ENCODE peak calls at places on chromosomes 3 and 15, in four cellular contexts. Q is GM12878, T is A549, W is HepG2. J is an unnamed sample.

GRCh38 chr3:39147374-39147709 is 6.0 kb downstream of the CSRNP1 start:
- DNase-seq in Q (no peak), T (no peak), W (no peak), J (no peak)

GRCh38 chr3:78919021-78919755 is 848.6 kb downstream of the ROBO1 start:
- DNase-seq in W (peak; percentile 73), T (peak; percentile 17), Q (peak; percentile 71), J (no peak)

GRCh38 chr15:51828621-51829359 is 663 bp upstream of the TMOD3 start:
- DNase-seq in Q (no peak), W (no peak), T (no peak), J (peak; percentile 70)

GRCh38 chr3:43709022-43709421 is 18.3 kb downstream of the ABHD5 start:
- DNase-seq in W (peak; percentile 63), T (no peak), Q (no peak), J (no peak)

GRCh38 chr3:157040456-157040855 is 119.5 kb downstream of the CCNL1 start:
- DNase-seq in W (no peak), T (no peak), Q (no peak), J (no peak)

GRCh38 chr3:72776-73175 is 123.8 kb upstream of the CHL1 start:
- DNase-seq in T (no peak), Q (no peak), W (no peak), J (no peak)

GRCh38 chr15:89187301-89187700 is 34.1 kb downstream of the RLBP1 start:
- DNase-seq in T (no peak), Q (no peak), W (no peak), J (no peak)

GRCh38 chr15:46956456-46956855 is 760.8 kb upstream of the SEMA6D start:
- DNase-seq in W (no peak), T (no peak), Q (no peak), J (no peak)

GRCh38 chr3:169998668-169999131 is 32.1 kb downstream of the SEC62 start:
- DNase-seq in W (peak; percentile 76), T (no peak), Q (no peak), J (no peak)

GRCh38 chr15:85865070-85865684 is 70.5 kb upstream of the KLHL25 start:
- DNase-seq in W (peak; percentile 11), T (peak; percentile 80), Q (no peak), J (peak; percentile 40)

GRCh38 chr3:61699622-61700021 is 138.3 kb downstream of the PTPRG start:
- DNase-seq in T (no peak), Q (no peak), W (no peak), J (no peak)

GRCh38 chr3:64681827-64682226 is 6.0 kb downstream of the ADAMTS9 start:
- DNase-seq in Q (no peak), W (no peak), T (no peak), J (no peak)
- H3K4me1 ChIP-seq in Q (no peaks in the 10 kb centered on the region), W (peaks cover 7% of the 10 kb centered on the region), T (peaks cover 3% of the 10 kb centered on the region), J (no peaks in the 10 kb centered on the region)

GRCh38 chr15:90619468-90619867 is 89.7 kb downstream of the CRTC3 start:
- DNase-seq in T (no peak), W (no peak), Q (no peak), J (no peak)
- TF ChIP-seq CHD4 in T (no peak), W (no peak), Q (no peak), J (no peak)

GRCh38 chr15:78206326-78207109 is 27.8 kb downstream of the ACSBG1 start:
- DNase-seq in T (no peak), W (no peak), Q (no peak), J (no peak)
- H3K4me1 ChIP-seq in T (peaks cover 9% of the 10 kb centered on the region), W (no peaks in the 10 kb centered on the region), Q (no peaks in the 10 kb centered on the region), J (peaks cover 4% of the 10 kb centered on the region)

DNA sequence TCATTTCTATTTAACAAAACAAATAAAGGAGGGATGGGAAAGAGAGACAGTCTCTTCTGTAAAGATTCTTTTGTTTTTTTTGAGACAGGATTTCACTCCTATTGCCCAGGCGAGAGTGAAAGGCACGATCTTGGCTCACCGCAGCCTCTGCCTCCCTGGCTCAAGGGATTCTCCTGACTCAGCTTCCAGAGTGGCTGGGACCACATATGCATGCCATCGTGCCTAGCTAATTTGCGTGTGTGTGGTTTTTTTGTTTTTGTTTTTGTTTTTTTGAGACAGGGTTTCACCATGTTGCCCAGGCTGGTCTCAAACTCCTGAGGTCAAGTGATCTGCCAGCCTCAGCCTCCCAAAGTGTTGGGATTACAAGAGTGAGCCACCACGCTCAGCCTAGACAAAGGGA is 23.3 kb downstream of the STAG1 start:
- DNase-seq in W (no peak), Q (no peak), T (no peak), J (no peak)
- TF ChIP-seq CHD4 in W (no peak), Q (no peak), T (no peak), J (no peak)

GRCh38 chr3:184563569-184563925 is 2.0 kb downstream of the EPHB3 start:
- DNase-seq in W (no peak), T (no peak), Q (no peak), J (no peak)

GRCh38 chr3:184562875-184563568 is 1.4 kb downstream of the EPHB3 start:
- DNase-seq in W (no peak), T (no peak), Q (no peak), J (no peak)

GRCh38 chr3:184560992-184561328 is 625 bp upstream of the EPHB3 start:
- DNase-seq in W (no peak), T (peak; percentile 25), Q (no peak), J (no peak)

GRCh38 chr3:184561329-184562145 is at the start of gene EPHB3:
- DNase-seq in T (peak; percentile 96), Q (peak; percentile 34), W (peak; percentile 92), J (peak; percentile 88)

GRCh38 chr3:184562146-184562861 is 719 bp downstream of the EPHB3 start:
- DNase-seq in Q (no peak), W (no peak), T (no peak), J (no peak)
- H3K4me1 ChIP-seq in Q (peaks cover 8% of the 10 kb centered on the region), W (peaks cover 27% of the 10 kb centered on the region), T (peaks cover 28% of the 10 kb centered on the region), J (peaks cover 8% of the 10 kb centered on the region)

GRCh38 chr15:77456746-77457618 is 36.3 kb downstream of the HMG20A start:
- DNase-seq in Q (no peak), T (no peak), W (no peak), J (no peak)
- TF ChIP-seq CHD4 in Q (no peak), T (no peak), W (no peak), J (no peak)

DNA sequence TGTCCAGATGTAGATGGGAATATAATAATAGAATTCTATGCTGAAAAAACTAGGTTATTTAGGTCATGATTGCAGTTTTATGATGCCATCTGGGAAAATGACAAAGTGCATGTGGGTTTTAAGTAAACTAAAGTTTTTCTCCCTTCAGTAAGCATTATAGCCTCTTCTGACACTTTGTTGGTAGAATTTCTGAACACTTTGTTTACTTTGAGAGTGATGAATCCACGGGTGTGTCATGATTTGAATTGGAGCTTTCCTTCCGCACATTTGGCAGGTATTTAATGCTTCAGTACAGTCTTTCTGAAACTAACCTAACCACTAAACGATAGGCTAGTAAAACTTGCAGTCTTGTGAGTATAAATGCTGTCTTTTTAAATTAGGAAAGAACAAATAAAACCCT is 7.1 kb downstream of the FILIP1L start:
- DNase-seq in Q (no peak), W (no peak), T (no peak), J (no peak)
- H3K4me1 ChIP-seq in Q (peaks cover 33% of the 10 kb centered on the region), W (peaks cover 59% of the 10 kb centered on the region), T (peaks cover 27% of the 10 kb centered on the region), J (no peaks in the 10 kb centered on the region)

GRCh38 chr3:168472811-168473210 is 377.1 kb upstream of the GOLIM4 start:
- DNase-seq in W (no peak), Q (no peak), T (no peak), J (no peak)

GRCh38 chr3:168475730-168476129 is 380.0 kb upstream of the GOLIM4 start:
- DNase-seq in T (no peak), W (no peak), Q (no peak), J (no peak)

DNA sequence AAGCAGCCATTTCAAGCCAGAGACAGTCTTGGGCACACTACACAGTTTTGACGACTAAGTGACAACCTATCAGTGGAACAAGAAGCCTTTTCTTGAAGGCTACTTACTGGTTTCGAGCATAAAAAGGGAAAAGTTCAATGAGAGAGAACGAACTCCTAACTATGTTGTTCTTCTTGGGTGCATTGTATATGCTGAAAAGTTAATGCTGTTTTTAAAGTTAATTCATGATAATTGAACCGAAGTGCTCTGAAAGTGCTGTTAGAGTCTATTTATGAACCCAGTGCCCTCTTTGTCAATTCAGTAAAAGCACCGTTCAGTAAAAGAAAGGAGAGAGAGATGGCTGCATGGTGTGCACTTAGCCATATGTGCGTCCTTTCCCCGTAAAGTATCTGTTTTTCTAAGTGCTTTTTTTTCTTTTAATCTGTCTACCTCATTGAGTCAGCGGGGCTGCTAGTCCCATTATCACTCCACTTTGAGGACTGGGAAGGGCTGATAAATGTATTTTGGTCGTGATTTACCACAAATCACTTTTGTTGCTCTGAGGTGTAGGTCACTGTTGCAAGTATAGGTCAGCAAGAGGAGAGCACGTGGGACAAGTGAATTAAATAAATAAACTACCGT is 380.7 kb upstream of the GOLIM4 start:
- DNase-seq in W (no peak), Q (no peak), T (no peak), J (no peak)
- TF ChIP-seq CHD4 in W (no peak), Q (no peak), T (no peak), J (no peak)

DNA sequence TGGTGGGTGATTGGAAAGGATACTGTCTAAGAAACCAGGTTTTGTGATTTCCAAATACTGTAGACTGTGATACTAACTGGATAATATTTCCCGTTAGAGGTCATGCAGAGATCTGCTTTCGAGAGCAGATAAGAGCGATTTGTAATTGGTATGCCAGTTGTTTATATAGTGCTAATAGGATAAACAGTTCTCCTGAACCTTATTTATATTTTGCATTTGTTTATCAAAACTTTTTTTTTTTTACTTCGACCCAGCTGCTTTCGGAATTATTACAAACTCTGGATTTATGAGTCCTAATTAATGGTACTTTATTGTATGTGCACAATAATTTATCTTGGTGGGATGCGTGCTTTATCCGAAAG is 62.0 kb downstream of the SMAD6 start:
- DNase-seq in T (no peak), Q (no peak), W (no peak), J (no peak)
- H3K4me1 ChIP-seq in T (peaks cover 97% of the 10 kb centered on the region), Q (peaks cover 9% of the 10 kb centered on the region), W (peaks cover 84% of the 10 kb centered on the region), J (peaks cover 17% of the 10 kb centered on the region)

GRCh38 chr3:192802957-192803899 is 75.9 kb upstream of the FGF12 start:
- DNase-seq in T (peak; percentile 50), W (peak; percentile 27), Q (no peak), J (no peak)
- TF ChIP-seq CHD4 in T (no peak), W (no peak), Q (no peak), J (no peak)